ENCODE peak calls at places on chromosomes 4 and X, in ten cellular contexts. T is mesenchymal stem cell, I is heart left ventricle, F is adrenal gland, S is SJCRH30, H is suprapubic skin, E is lower lobe of right lung, X is MM.1S, Z is cardiac muscle cell, L is testis. D is an unnamed sample. For H3K9me3, the result is how much of the 10 kb centered on the place peaks cover.

GRCh38 chr4:2688697-2689096 is 67.4 kb downstream of the TNIP2 start:
- DNase-seq in T (no peak), I (no peak), F (peak), S (no peak), H (no peak), E (no peak), X (no peak), Z (no peak), L (no peak), D (no peak)

GRCh38 chr4:138400528-138400927 is 158.4 kb upstream of the SLC7A11 start:
- DNase-seq in T (no peak), I (peak), F (no peak), S (no peak), H (no peak), E (no peak), X (no peak), Z (peak), L (no peak), D (no peak)

GRCh38 chrX:34381241-34381640 is 249.1 kb upstream of the FAM47A start:
- DNase-seq in T (no peak), I (no peak), F (no peak), S (no peak), H (no peak), E (no peak), X (no peak), Z (no peak), L (no peak), D (no peak)

GRCh38 chr4:129254126-129254525 is 158.2 kb downstream of the C4orf33 start:
- DNase-seq in T (no peak), I (no peak), F (no peak), S (peak), H (no peak), E (no peak), X (no peak), Z (no peak), L (no peak), D (no peak)

GRCh38 chr4:99815597-99816011 is 1.0 kb upstream of the DAPP1 start:
- DNase-seq in T (peak), I (no peak), F (no peak), S (no peak), H (no peak), E (peak), X (peak), Z (no peak), L (no peak), D (no peak)

GRCh38 chr4:121796283-121796682 is 4.8 kb upstream of the EXOSC9 start:
- DNase-seq in T (no peak), I (no peak), F (no peak), S (no peak), H (no peak), E (no peak), X (no peak), Z (no peak), L (no peak), D (no peak)

GRCh38 chr4:118033148-118034060 is 882 bp upstream of the NDST3 start:
- DNase-seq in T (peak), I (no peak), F (no peak), S (peak), H (no peak), E (peak), X (no peak), Z (peak), L (peak), D (peak)

GRCh38 chrX:106951230-106951629 is 31.0 kb downstream of the CLDN2 start:
- DNase-seq in T (no peak), I (no peak), F (no peak), S (no peak), H (no peak), E (no peak), X (no peak), Z (no peak), L (no peak), D (no peak)

GRCh38 chr4:70721747-70722146 is at the start of gene RUFY3:
- DNase-seq in T (peak), I (peak), F (peak), S (peak), H (no peak), E (no peak), X (no peak), Z (no peak), L (peak), D (peak)

GRCh38 chr4:168883513-168883912 is 126.5 kb downstream of the CBR4 start:
- DNase-seq in T (peak), I (no peak), F (no peak), S (no peak), H (no peak), E (no peak), X (no peak), Z (no peak), L (no peak), D (no peak)

GRCh38 chrX:34849371-34849770 is 93.2 kb upstream of the FAM47B start:
- DNase-seq in T (peak), I (no peak), F (no peak), S (no peak), H (no peak), E (no peak), X (no peak), Z (no peak), L (no peak), D (no peak)

GRCh38 chrX:148601034-148601433 is 100.6 kb downstream of the AFF2 start:
- DNase-seq in T (peak), I (no peak), F (no peak), S (no peak), H (no peak), E (no peak), X (no peak), Z (no peak), L (no peak), D (no peak)

GRCh38 chrX:77440310-77440709 is 6.9 kb upstream of the FGF16 start:
- DNase-seq in T (no peak), I (no peak), F (no peak), S (no peak), H (no peak), E (no peak), X (no peak), Z (no peak), L (no peak), D (no peak)

GRCh38 chrX:18899796-18900380 is 84.0 kb downstream of the PHKA2 start:
- DNase-seq in T (peak), I (no peak), F (no peak), S (peak), H (no peak), E (no peak), X (no peak), Z (no peak), L (no peak), D (peak)

GRCh38 chrX:47573334-47574095 is 8.7 kb upstream of the TIMP1 start:
- DNase-seq in T (peak), I (peak), F (no peak), S (peak), H (no peak), E (no peak), X (no peak), Z (peak), L (peak), D (no peak)

GRCh38 chrX:2608638-2609430 is 82.3 kb upstream of the CD99 start:
- DNase-seq in T (peak), I (peak), F (peak), S (peak), H (peak), E (peak), X (peak), Z (peak), L (peak), D (peak)

GRCh38 chr4:54230479-54231418 is 1.7 kb downstream of the PDGFRA start:
- DNase-seq in T (peak), I (no peak), F (peak), S (no peak), H (peak), E (peak), X (no peak), Z (peak), L (peak), D (no peak)

GRCh38 chr4:148790691-148791090 is 348.5 kb upstream of the NR3C2 start:
- DNase-seq in T (no peak), I (no peak), F (no peak), S (no peak), H (no peak), E (no peak), X (no peak), Z (no peak), L (no peak), D (no peak)

GRCh38 chr4:68077737-68078136 is 51.9 kb downstream of the TMPRSS11F start:
- DNase-seq in T (no peak), I (no peak), F (no peak), S (no peak), H (peak), E (no peak), X (no peak), Z (no peak), L (no peak), D (no peak)

GRCh38 chr4:157057187-157057586 is 18.8 kb upstream of the GLRB start:
- DNase-seq in T (no peak), I (no peak), F (no peak), S (no peak), H (no peak), E (no peak), X (no peak), Z (no peak), L (no peak), D (no peak)

GRCh38 chrX:153521034-153521433 is 3.6 kb downstream of the ATP2B3 start:
- DNase-seq in T (no peak), I (no peak), F (peak), S (no peak), H (no peak), E (no peak), X (no peak), Z (no peak), L (peak), D (peak)

GRCh38 chr4:57061395-57061794 is 48.8 kb downstream of the IGFBP7 start:
- DNase-seq in T (peak), I (no peak), F (no peak), S (no peak), H (no peak), E (no peak), X (no peak), Z (no peak), L (no peak), D (no peak)

GRCh38 chrX:144946696-144947095 is 300.6 kb upstream of the SPANXN1 start:
- DNase-seq in T (no peak), I (no peak), F (no peak), S (peak), H (no peak), E (no peak), X (no peak), Z (no peak), L (no peak), D (no peak)

GRCh38 chr4:30720656-30721352 is 635 bp downstream of the PCDH7 start:
- DNase-seq in T (peak), I (peak), F (no peak), S (peak), H (peak), E (no peak), X (no peak), Z (peak), L (no peak), D (peak)

GRCh38 chr4:56611501-56611900 is 69.6 kb downstream of the HOPX start:
- DNase-seq in T (no peak), I (no peak), F (no peak), S (no peak), H (no peak), E (no peak), X (no peak), Z (no peak), L (no peak), D (no peak)

GRCh38 chr4:151568966-151569365 is 160.0 kb downstream of the FHIP1A start:
- DNase-seq in T (no peak), I (no peak), F (no peak), S (no peak), H (no peak), E (no peak), X (no peak), Z (no peak), L (no peak), D (no peak)

GRCh38 chr4:253936-254756 is 51.1 kb downstream of the ZNF732 start:
- DNase-seq in T (no peak), I (no peak), F (no peak), S (no peak), H (no peak), E (no peak), X (no peak), Z (no peak), L (no peak), D (no peak)

GRCh38 chr4:252065-252601 is 53.1 kb downstream of the ZNF732 start:
- DNase-seq in T (no peak), I (no peak), F (no peak), S (no peak), H (no peak), E (no peak), X (no peak), Z (no peak), L (no peak), D (no peak)

DNA sequence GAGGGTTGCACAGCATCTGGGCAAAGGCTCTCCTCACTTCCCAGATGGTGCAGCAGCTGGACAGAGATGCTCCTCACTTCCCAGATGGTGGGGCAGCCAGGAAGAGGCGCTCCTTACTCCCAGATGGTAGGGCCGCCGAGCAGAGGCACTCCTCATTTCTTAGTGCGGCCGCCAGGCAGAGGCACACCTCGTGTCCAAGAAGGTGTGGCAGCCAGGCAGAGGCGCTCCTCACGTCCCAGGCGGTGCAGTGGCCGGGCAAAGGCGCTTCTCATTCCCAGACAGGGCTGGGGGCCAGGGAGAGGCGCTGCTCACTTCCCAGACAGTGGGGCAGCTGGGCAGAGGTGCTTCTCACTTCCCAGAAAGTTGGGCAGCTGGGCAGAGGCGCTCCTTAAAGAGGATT is 48.8 kb downstream of the ZNF732 start:
- DNase-seq in T (no peak), I (no peak), F (no peak), S (no peak), H (no peak), E (no peak), X (no peak), Z (no peak), L (no peak), D (no peak)
- H3K9me3 ChIP-seq in T (half or more), I (half or more), F (half or more), S (under half), H (half or more), E (half or more), X (under half), Z (under half), L (under half), D (under half)

GRCh38 chr4:7410470-7410869 is 24.3 kb downstream of the PSAPL1 start:
- DNase-seq in T (peak), I (no peak), F (no peak), S (no peak), H (no peak), E (no peak), X (no peak), Z (peak), L (no peak), D (no peak)
- H3K9me3 ChIP-seq in T (half or more), I (under half), F (under half), S (under half), H (under half), E (under half), X (under half), Z (under half), L (under half), D (under half)

GRCh38 chrX:41900321-41900720 is 23.0 kb downstream of the CASK start:
- DNase-seq in T (no peak), I (no peak), F (no peak), S (no peak), H (no peak), E (no peak), X (no peak), Z (no peak), L (no peak), D (no peak)
- H3K9me3 ChIP-seq in T (under half), I (under half), F (under half), S (under half), H (under half), E (under half), X (under half), Z (under half), L (under half), D (under half)

GRCh38 chr4:160371446-160371845 is 1268.6 kb downstream of the RAPGEF2 start:
- DNase-seq in T (no peak), I (no peak), F (no peak), S (no peak), H (no peak), E (no peak), X (no peak), Z (no peak), L (no peak), D (no peak)
- H3K9me3 ChIP-seq in T (under half), I (under half), F (under half), S (under half), H (under half), E (under half), X (under half), Z (under half), L (under half), D (under half)

DNA sequence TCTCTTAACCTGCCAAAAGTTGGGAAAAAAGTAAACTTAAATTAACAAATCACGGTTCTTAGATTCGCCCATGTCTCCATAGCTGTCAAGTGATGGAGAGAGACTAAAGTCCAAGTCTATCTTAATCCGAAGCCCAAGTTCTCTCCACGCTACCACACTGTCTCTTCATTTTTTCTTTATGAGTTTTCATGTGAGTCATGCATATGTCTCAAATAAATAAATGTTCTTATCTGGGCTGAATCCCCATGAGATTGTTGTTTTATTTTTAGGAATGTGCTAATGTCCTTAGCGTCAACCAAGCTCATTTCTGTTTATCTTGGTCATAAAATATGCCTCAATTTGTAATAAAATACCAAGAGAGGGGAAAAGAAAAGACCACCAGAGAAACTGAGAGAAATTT is 169.3 kb downstream of the RCHY1 start:
- DNase-seq in T (peak), I (no peak), F (no peak), S (peak), H (no peak), E (no peak), X (no peak), Z (no peak), L (no peak), D (no peak)
- H3K9me3 ChIP-seq in T (under half), I (under half), F (under half), S (under half), H (under half), E (under half), X (under half), Z (under half), L (under half), D (under half)

GRCh38 chr4:59994118-59994517 is 1206.0 kb upstream of the ADGRL3 start:
- DNase-seq in T (no peak), I (no peak), F (no peak), S (peak), H (no peak), E (no peak), X (no peak), Z (no peak), L (no peak), D (no peak)
- H3K9me3 ChIP-seq in T (half or more), I (under half), F (under half), S (under half), H (under half), E (under half), X (under half), Z (under half), L (under half), D (under half)

D was measured in BE2C.